ENCODE peak calls at places on chromosomes 3 and 15, in four cellular contexts. H is GM12878, E is HepG2, L is K562. J is an unnamed sample.

GRCh38 chr15:78322243-78322642 is 17.9 kb upstream of the CRABP1 start:
- DNase-seq in H (no peak), E (no peak), L (no peak), J (no peak)

GRCh38 chr3:195403244-195403643 is 39.6 kb downstream of the ACAP2 start:
- DNase-seq in H (no peak), E (no peak), L (no peak), J (no peak)

GRCh38 chr3:169106662-169107061 is 556.9 kb downstream of the MECOM start:
- DNase-seq in H (no peak), E (no peak), L (no peak), J (no peak)

GRCh38 chr15:70613259-70613658 is 150.1 kb downstream of the UACA start:
- DNase-seq in H (no peak), E (no peak), L (no peak), J (no peak)

GRCh38 chr3:156614642-156615511 is 59.5 kb upstream of the TIPARP start:
- DNase-seq in H (no peak), E (no peak), L (no peak), J (no peak)

GRCh38 chr3:117393119-117393518 is 683.5 kb downstream of the TUSC7 start:
- DNase-seq in H (no peak), E (no peak), L (no peak), J (no peak)

GRCh38 chr15:77016321-77016695 is 21.4 kb downstream of the PSTPIP1 start:
- DNase-seq in H (no peak), E (no peak), L (no peak), J (no peak)

GRCh38 chr3:87771338-87772059 is 287.3 kb downstream of the CGGBP1 start:
- DNase-seq in H (peak; percentile 8), E (peak; percentile 35), L (peak; percentile 12), J (peak; percentile 29)

GRCh38 chr3:106452096-106452495 is 583.3 kb upstream of the CBLB start:
- DNase-seq in H (no peak), E (no peak), L (no peak), J (no peak)

GRCh38 chr15:100759698-100760356 is 119.8 kb upstream of the ALDH1A3 start:
- DNase-seq in H (no peak), E (peak; percentile 22), L (no peak), J (no peak)

GRCh38 chr15:85515212-85515611 is 134.8 kb downstream of the AKAP13 start:
- DNase-seq in H (no peak), E (peak; percentile 85), L (no peak), J (no peak)

GRCh38 chr3:40190056-40190455 is 119.5 kb upstream of the EIF1B start:
- DNase-seq in H (no peak), E (no peak), L (no peak), J (no peak)

GRCh38 chr15:68256675-68257450 is 20.7 kb upstream of the FEM1B start:
- DNase-seq in H (no peak), E (peak; percentile 56), L (no peak), J (no peak)

GRCh38 chr15:35306361-35306981 is 221.4 kb upstream of the NANOGP8 start:
- DNase-seq in H (no peak), E (no peak), L (peak; percentile 14), J (no peak)

GRCh38 chr15:29225534-29226224 is 43.9 kb downstream of the NSMCE3 start:
- DNase-seq in H (no peak), E (no peak), L (no peak), J (no peak)
- TF ChIP-seq TARDBP in H (no peak), E (no peak), L (no peak), J (no peak)

GRCh38 chr15:60721706-60722105 is 242.8 kb upstream of the ICE2 start:
- DNase-seq in H (no peak), E (no peak), L (no peak), J (no peak)
- TF ChIP-seq FOXK2 in H (no peak), E (no peak), L (no peak), J (no peak)

GRCh38 chr3:18426597-18426996 is 1.5 kb upstream of the SATB1 start:
- DNase-seq in H (no peak), E (no peak), L (no peak), J (no peak)

GRCh38 chr3:18424213-18424861 is 802 bp downstream of the SATB1 start:
- DNase-seq in H (no peak), E (no peak), L (no peak), J (no peak)

GRCh38 chr3:18423401-18424212 is 1.5 kb downstream of the SATB1 start:
- DNase-seq in H (peak; percentile 37), E (no peak), L (peak; percentile 19), J (peak; percentile 22)

GRCh38 chr3:18425641-18426403 is 683 bp upstream of the SATB1 start:
- DNase-seq in H (no peak), E (no peak), L (no peak), J (peak; percentile 27)

GRCh38 chr3:18424862-18425640 is at the start of gene SATB1:
- DNase-seq in H (no peak), E (no peak), L (peak; percentile 32), J (peak; percentile 35)
- TF ChIP-seq TARDBP in H (no peak), E (no peak), L (no peak), J (no peak)

DNA sequence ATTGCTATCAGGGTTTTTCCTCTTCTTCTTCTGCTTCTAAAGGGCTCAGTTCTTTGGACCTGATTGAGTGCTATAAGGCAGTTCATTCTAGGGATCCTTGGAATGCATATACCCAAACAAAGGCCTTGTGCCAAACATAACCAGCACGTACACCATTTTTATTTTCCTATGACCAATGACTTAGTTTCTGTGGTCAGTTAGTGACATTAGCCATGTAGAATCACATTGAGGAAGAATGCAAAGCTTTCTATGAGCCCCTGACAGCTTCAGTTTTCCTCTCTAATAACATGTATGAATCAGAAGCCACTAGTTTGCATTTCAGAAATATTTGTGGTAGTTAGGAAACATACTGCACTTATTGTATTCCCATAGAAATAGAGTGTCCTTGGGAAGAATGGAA is 240.0 kb downstream of the THRB start:
- DNase-seq in H (no peak), E (no peak), L (no peak), J (no peak)
- TF ChIP-seq FOXK2 in H (no peak), E (no peak), L (no peak), J (no peak)

GRCh38 chr15:87591521-87591920 is 665.0 kb downstream of the NTRK3 start:
- DNase-seq in H (no peak), E (no peak), L (no peak), J (no peak)
- TF ChIP-seq TARDBP in H (no peak), E (no peak), L (no peak), J (no peak)

GRCh38 chr3:133943639-133944131 is 48.0 kb upstream of the RAB6B start:
- DNase-seq in H (no peak), E (no peak), L (peak; percentile 74), J (no peak)
- TF ChIP-seq FOXK2 in H (no peak), E (no peak), L (no peak), J (no peak)